ENCODE peak calls at places on chromosome 13, in eight cellular contexts. I is stimulated activated naive CD8-positive, alpha-beta T cell treated with anti-CD3 and anti-CD28 coated beads, Interleukin-15, amount 100 ng/mL, for 72 hours; N is CD8-positive, alpha-beta T cell; G is upper lobe of right lung; S is effector memory CD8-positive, alpha-beta T cell; B is left cardiac atrium; H is right cardiac atrium; W is mucosa of descending colon. T is an unnamed sample.

GRCh38 chr13:78595819-78596700 is 7.3 kb downstream of the POU4F1 start:
- ATAC-seq in I (peak), N (no peak), G (no peak), S (no peak), B (peak), H (peak), W (peak), T (no peak)

GRCh38 chr13:42041684-42042035 is 6.8 kb upstream of the DGKH start:
- ATAC-seq in I (no peak), N (no peak), G (peak), S (no peak), B (peak), H (peak), W (peak), T (no peak)

GRCh38 chr13:35388456-35388855 is 88.0 kb downstream of the MAB21L1 start:
- ATAC-seq in I (no peak), N (no peak), G (no peak), S (no peak), B (no peak), H (no peak), W (no peak), T (no peak)

GRCh38 chr13:75329723-75330122 is 152.2 kb downstream of the TBC1D4 start:
- ATAC-seq in I (no peak), N (no peak), G (peak), S (no peak), B (no peak), H (no peak), W (no peak), T (no peak)

GRCh38 chr13:93169980-93170379 is 56.6 kb upstream of the GPC6 start:
- ATAC-seq in I (no peak), N (no peak), G (no peak), S (no peak), B (peak), H (no peak), W (no peak), T (peak)

GRCh38 chr13:50914848-50915247 is 5.3 kb downstream of the RNASEH2B start:
- ATAC-seq in I (peak), N (no peak), G (no peak), S (peak), B (no peak), H (no peak), W (no peak), T (peak)

GRCh38 chr13:30332516-30333165 is 25.3 kb upstream of the KATNAL1 start:
- ATAC-seq in I (no peak), N (no peak), G (no peak), S (no peak), B (no peak), H (no peak), W (peak), T (no peak)

GRCh38 chr13:37769078-37769477 is 100.5 kb downstream of the TRPC4 start:
- ATAC-seq in I (no peak), N (no peak), G (no peak), S (no peak), B (no peak), H (no peak), W (no peak), T (no peak)

GRCh38 chr13:106484084-106484754 is 51.2 kb downstream of the EFNB2 start:
- ATAC-seq in I (no peak), N (no peak), G (no peak), S (no peak), B (peak), H (peak), W (no peak), T (no peak)

GRCh38 chr13:99495478-99496321 is 5.6 kb upstream of the TM9SF2 start:
- ATAC-seq in I (peak), N (peak), G (no peak), S (peak), B (no peak), H (no peak), W (peak), T (no peak)

GRCh38 chr13:98315902-98316301 is 138.8 kb upstream of the RNF113B start:
- ATAC-seq in I (no peak), N (no peak), G (no peak), S (no peak), B (peak), H (peak), W (no peak), T (no peak)

GRCh38 chr13:97133955-97134354 is 88.2 kb upstream of the MBNL2 start:
- ATAC-seq in I (no peak), N (no peak), G (peak), S (no peak), B (no peak), H (no peak), W (peak), T (no peak)

GRCh38 chr13:35994131-35994966 is 136.8 kb downstream of the DCLK1 start:
- ATAC-seq in I (no peak), N (no peak), G (no peak), S (no peak), B (peak), H (peak), W (no peak), T (no peak)

GRCh38 chr13:68369739-68370138 is 1139.6 kb upstream of the PCDH9 start:
- ATAC-seq in I (no peak), N (no peak), G (no peak), S (no peak), B (no peak), H (no peak), W (peak), T (no peak)

GRCh38 chr13:112781881-112782361 is 92.1 kb downstream of the ATP11A start:
- ATAC-seq in I (no peak), N (no peak), G (peak), S (no peak), B (peak), H (peak), W (no peak), T (no peak)

GRCh38 chr13:112685856-112686255 is 4.0 kb upstream of the ATP11A start:
- ATAC-seq in I (no peak), N (no peak), G (peak), S (no peak), B (no peak), H (no peak), W (no peak), T (no peak)

GRCh38 chr13:72204291-72204690 is 337.3 kb upstream of the DACH1 start:
- ATAC-seq in I (no peak), N (no peak), G (no peak), S (no peak), B (no peak), H (no peak), W (no peak), T (no peak)

GRCh38 chr13:19685034-19685433 is 51.6 kb downstream of the MPHOSPH8 start:
- ATAC-seq in I (no peak), N (no peak), G (no peak), S (no peak), B (no peak), H (no peak), W (peak), T (no peak)

GRCh38 chr13:112713517-112714253 is 23.8 kb downstream of the ATP11A start:
- ATAC-seq in I (peak), N (no peak), G (no peak), S (no peak), B (peak), H (no peak), W (no peak), T (no peak)

GRCh38 chr13:71625694-71626093 is 241.3 kb downstream of the DACH1 start:
- ATAC-seq in I (no peak), N (no peak), G (no peak), S (no peak), B (no peak), H (no peak), W (no peak), T (no peak)

GRCh38 chr13:40613954-40614353 is 52.5 kb downstream of the FOXO1 start:
- ATAC-seq in I (no peak), N (no peak), G (no peak), S (no peak), B (no peak), H (peak), W (no peak), T (no peak)

GRCh38 chr13:46759861-46760260 is 37.1 kb downstream of the ESD start:
- ATAC-seq in I (no peak), N (no peak), G (peak), S (no peak), B (peak), H (peak), W (peak), T (no peak)

GRCh38 chr13:27035892-27036235 is 135.7 kb downstream of the USP12 start:
- ATAC-seq in I (no peak), N (no peak), G (no peak), S (no peak), B (no peak), H (no peak), W (no peak), T (no peak)

T was measured in activated T-helper 17 cell treated with anti-CD3 and anti-CD28 coated beads, Interleukin-2, amount 50 U/mL, for 72 hours.